ENCODE peak calls at places on chromosomes 1 and 21, in nine cellular contexts. Y, B, F, P, Q, G, M, C and O are unnamed samples. For H3K36me3, the result is how much of the 10 kb centered on the place peaks cover.

GRCh38 chr1:25831569-25832196 is 11.9 kb downstream of the MTFR1L start:
- DNase-seq in Y (no peak), B (no peak), F (no peak), P (no peak), Q (no peak), G (no peak), M (no peak), C (no peak), O (no peak)

GRCh38 chr1:36905941-36906340 is 128.4 kb downstream of the GRIK3 start:
- DNase-seq in Y (no peak), B (no peak), F (no peak), P (no peak), Q (no peak), G (no peak), M (no peak), C (no peak), O (no peak)

GRCh38 chr1:7616076-7616833 is 154.8 kb upstream of the VAMP3 start:
- DNase-seq in Y (peak), B (peak), F (no peak), P (no peak), Q (peak), G (peak), M (peak), C (no peak), O (peak)

GRCh38 chr1:98468111-98468717 is 193.3 kb upstream of the SNX7 start:
- DNase-seq in Y (peak), B (peak), F (no peak), P (peak), Q (peak), G (peak), M (peak), C (peak), O (peak)

GRCh38 chr1:16161717-16162116 is 5.8 kb upstream of the EPHA2 start:
- DNase-seq in Y (no peak), B (no peak), F (no peak), P (no peak), Q (no peak), G (no peak), M (no peak), C (no peak), O (no peak)

GRCh38 chr1:221440658-221441057 is 301.2 kb downstream of the DUSP10 start:
- DNase-seq in Y (no peak), B (peak), F (no peak), P (no peak), Q (peak), G (peak), M (no peak), C (peak), O (no peak)

GRCh38 chr21:34558166-34558565 is 46.2 kb upstream of the KCNE1 start:
- DNase-seq in Y (no peak), B (no peak), F (no peak), P (no peak), Q (no peak), G (no peak), M (no peak), C (no peak), O (no peak)

GRCh38 chr1:229781453-229781852 is 155.4 kb downstream of the URB2 start:
- DNase-seq in Y (peak), B (no peak), F (no peak), P (no peak), Q (no peak), G (peak), M (peak), C (peak), O (no peak)

GRCh38 chr1:167401260-167401873 is 117.0 kb downstream of the CD247 start:
- DNase-seq in Y (peak), B (peak), F (no peak), P (peak), Q (peak), G (peak), M (peak), C (peak), O (peak)

GRCh38 chr1:243294723-243295121 is 38.9 kb downstream of the SDCCAG8 start:
- DNase-seq in Y (no peak), B (peak), F (no peak), P (no peak), Q (peak), G (peak), M (no peak), C (no peak), O (no peak)

GRCh38 chr1:9371391-9371935 is 78.8 kb downstream of the SPSB1 start:
- DNase-seq in Y (no peak), B (peak), F (no peak), P (no peak), Q (peak), G (no peak), M (peak), C (no peak), O (no peak)

GRCh38 chr1:15345711-15346355 is 63.9 kb upstream of the EFHD2 start:
- DNase-seq in Y (no peak), B (no peak), F (no peak), P (peak), Q (no peak), G (no peak), M (no peak), C (no peak), O (no peak)

GRCh38 chr21:21458124-21458631 is 460.0 kb downstream of the NCAM2 start:
- DNase-seq in Y (no peak), B (no peak), F (no peak), P (no peak), Q (no peak), G (no peak), M (no peak), C (no peak), O (no peak)

GRCh38 chr1:62209931-62210595 is 15.4 kb downstream of the L1TD1 start:
- DNase-seq in Y (no peak), B (peak), F (no peak), P (peak), Q (no peak), G (peak), M (no peak), C (no peak), O (no peak)

GRCh38 chr1:109158433-109158832 is 44.5 kb downstream of the ELAPOR1 start:
- DNase-seq in Y (no peak), B (no peak), F (no peak), P (no peak), Q (no peak), G (peak), M (no peak), C (no peak), O (no peak)

GRCh38 chr1:7586031-7586941 is 184.8 kb upstream of the VAMP3 start:
- DNase-seq in Y (no peak), B (no peak), F (no peak), P (no peak), Q (no peak), G (no peak), M (no peak), C (no peak), O (no peak)

GRCh38 chr1:212479188-212479587 is 46.5 kb downstream of the NENF start:
- DNase-seq in Y (no peak), B (peak), F (no peak), P (no peak), Q (no peak), G (no peak), M (no peak), C (no peak), O (no peak)

GRCh38 chr1:70979879-70980278 is 67.7 kb downstream of the PTGER3 start:
- DNase-seq in Y (no peak), B (no peak), F (no peak), P (no peak), Q (no peak), G (no peak), M (no peak), C (no peak), O (no peak)

GRCh38 chr1:53107570-53108322 is 34.7 kb downstream of the SLC1A7 start:
- DNase-seq in Y (no peak), B (peak), F (no peak), P (peak), Q (peak), G (peak), M (no peak), C (no peak), O (peak)

GRCh38 chr1:185281245-185281644 is 35.8 kb downstream of the IVNS1ABP start:
- DNase-seq in Y (peak), B (no peak), F (no peak), P (no peak), Q (no peak), G (no peak), M (no peak), C (no peak), O (no peak)

GRCh38 chr1:205491794-205492193 is 12.7 kb upstream of the CDK18 start:
- DNase-seq in Y (no peak), B (peak), F (no peak), P (no peak), Q (no peak), G (no peak), M (no peak), C (no peak), O (no peak)

GRCh38 chr1:49229555-49229954 is 452.9 kb upstream of the BEND5 start:
- DNase-seq in Y (no peak), B (no peak), F (no peak), P (peak), Q (peak), G (peak), M (peak), C (no peak), O (no peak)

GRCh38 chr1:28887418-28887834 is 26.9 kb upstream of the EPB41 start:
- DNase-seq in Y (peak), B (peak), F (no peak), P (no peak), Q (no peak), G (peak), M (peak), C (no peak), O (peak)

GRCh38 chr1:117312453-117313138 is 54.7 kb upstream of the MAN1A2 start:
- DNase-seq in Y (peak), B (peak), F (no peak), P (peak), Q (peak), G (peak), M (peak), C (peak), O (no peak)

GRCh38 chr1:200367841-200368534 is 41.8 kb downstream of the ZNF281 start:
- DNase-seq in Y (no peak), B (peak), F (no peak), P (no peak), Q (peak), G (no peak), M (no peak), C (no peak), O (no peak)

GRCh38 chr1:15311886-15312285 is 64.9 kb downstream of the FHAD1 start:
- DNase-seq in Y (no peak), B (peak), F (no peak), P (no peak), Q (peak), G (peak), M (no peak), C (no peak), O (no peak)

GRCh38 chr1:91732291-91732953 is 153.5 kb downstream of the TGFBR3 start:
- DNase-seq in Y (no peak), B (peak), F (no peak), P (peak), Q (peak), G (peak), M (peak), C (peak), O (no peak)

GRCh38 chr1:210792703-210793102 is 341.2 kb downstream of the KCNH1 start:
- DNase-seq in Y (no peak), B (peak), F (no peak), P (peak), Q (peak), G (peak), M (no peak), C (no peak), O (no peak)

GRCh38 chr1:58136502-58136901 is 410.0 kb downstream of the OMA1 start:
- DNase-seq in Y (no peak), B (no peak), F (no peak), P (no peak), Q (no peak), G (no peak), M (no peak), C (no peak), O (no peak)

GRCh38 chr1:59188413-59189213 is 108.3 kb upstream of the FGGY start:
- DNase-seq in Y (no peak), B (no peak), F (no peak), P (no peak), Q (no peak), G (no peak), M (no peak), C (no peak), O (no peak)

GRCh38 chr1:40625476-40626382 is 39.8 kb downstream of the RIMS3 start:
- DNase-seq in Y (no peak), B (peak), F (no peak), P (no peak), Q (peak), G (peak), M (no peak), C (no peak), O (no peak)

GRCh38 chr1:75614455-75615379 is 3.8 kb upstream of the SLC44A5 start:
- DNase-seq in Y (peak), B (peak), F (peak), P (no peak), Q (peak), G (peak), M (peak), C (peak), O (peak)
- TF ChIP-seq EZH2 in Y (no peak), B (peak), F (peak), P (no peak), Q (peak), G (no peak), M (no peak), C (no peak), O (no peak)

GRCh38 chr1:115179397-115179835 is 90.1 kb upstream of the TSPAN2 start:
- DNase-seq in Y (no peak), B (peak), F (no peak), P (peak), Q (peak), G (peak), M (no peak), C (peak), O (no peak)
- H3K4me2 ChIP-seq in Y (no peak), B (no peak), F (no peak), P (peak), Q (no peak), G (peak), M (no peak), C (peak), O (no peak)

GRCh38 chr1:171790318-171790717 is 8.9 kb downstream of the METTL13 start:
- DNase-seq in Y (no peak), B (no peak), F (no peak), P (no peak), Q (no peak), G (no peak), M (no peak), C (no peak), O (no peak)
- H3K36me3 ChIP-seq in Y (under half), B (under half), F (under half), P (half or more), Q (under half), G (half or more), M (half or more), C (under half), O (half or more)

GRCh38 chr21:36704281-36704957 is 5.5 kb downstream of the SIM2 start:
- DNase-seq in Y (no peak), B (no peak), F (no peak), P (no peak), Q (no peak), G (no peak), M (peak), C (no peak), O (no peak)
- TF ChIP-seq EZH2 in Y (peak), B (peak), F (peak), P (no peak), Q (no peak), G (no peak), M (peak), C (no peak), O (no peak)

GRCh38 chr1:94247146-94248094 is 10.0 kb upstream of the ARHGAP29 start:
- DNase-seq in Y (peak), B (peak), F (no peak), P (peak), Q (peak), G (peak), M (peak), C (peak), O (no peak)
- H3K4me2 ChIP-seq in Y (peak), B (peak), F (peak), P (peak), Q (peak), G (peak), M (peak), C (peak), O (no peak)